ENCODE peak calls at places on chromosomes 2 and 18, in six cellular contexts. U is neural crest cell, T is fibroblast of lung, L is PC-9, C is K562, Z is RWPE2. D is an unnamed sample.

GRCh38 chr2:18749912-18750526 is 160.7 kb upstream of the NT5C1B start:
- DNase-seq in U (peak), Z (no peak), T (peak), C (peak), L (peak), D (no peak)

GRCh38 chr2:225429718-225430117 is 30.2 kb downstream of the NYAP2 start:
- DNase-seq in L (no peak), U (no peak), T (peak), C (peak), Z (no peak), D (no peak)

GRCh38 chr2:11409184-11409959 is 56.6 kb downstream of the E2F6 start:
- DNase-seq in L (no peak), Z (no peak), U (no peak), C (peak), T (no peak), D (no peak)

GRCh38 chr18:26655614-26656400 is 107.5 kb upstream of the KCTD1 start:
- DNase-seq in C (no peak), T (peak), U (peak), L (peak), Z (no peak), D (no peak)

GRCh38 chr2:172972005-172972619 is 103.5 kb upstream of the MAP3K20 start:
- DNase-seq in Z (no peak), T (peak), L (peak), C (peak), U (peak), D (no peak)

GRCh38 chr2:146214394-146214929 is 1630.4 kb upstream of the ACVR2A start:
- DNase-seq in L (no peak), U (no peak), T (no peak), Z (no peak), C (no peak), D (no peak)

GRCh38 chr2:150626934-150627336 is 139.5 kb upstream of the RND3 start:
- DNase-seq in U (no peak), L (no peak), Z (no peak), T (peak), C (no peak), D (no peak)

GRCh38 chr2:223619486-223620129 is 17.4 kb upstream of the SCG2 start:
- DNase-seq in Z (no peak), L (peak), T (no peak), U (no peak), C (no peak), D (no peak)

GRCh38 chr2:8543065-8543411 is 138.8 kb upstream of the ID2 start:
- DNase-seq in Z (peak), T (no peak), L (no peak), C (no peak), U (no peak), D (no peak)

GRCh38 chr18:53093650-53094049 is 753.7 kb downstream of the DCC start:
- DNase-seq in Z (no peak), C (no peak), T (no peak), L (no peak), U (no peak), D (no peak)

GRCh38 chr2:51065276-51065675 is 33.3 kb upstream of the NRXN1 start:
- DNase-seq in T (peak), L (no peak), U (no peak), C (no peak), Z (no peak), D (no peak)

GRCh38 chr2:136134126-136134525 is 16.2 kb upstream of the CXCR4 start:
- DNase-seq in U (no peak), Z (no peak), C (no peak), T (no peak), L (no peak), D (no peak)

GRCh38 chr2:1856922-1857321 is 112.6 kb upstream of the PXDN start:
- DNase-seq in Z (no peak), T (peak), U (no peak), C (peak), L (no peak), D (no peak)

GRCh38 chr2:39918886-39919285 is 139.8 kb upstream of the THUMPD2 start:
- DNase-seq in T (no peak), Z (no peak), U (no peak), L (no peak), C (no peak), D (no peak)

GRCh38 chr2:238667008-238667407 is 180.9 kb upstream of the TWIST2 start:
- DNase-seq in C (no peak), L (no peak), Z (no peak), U (no peak), T (no peak), D (no peak)

GRCh38 chr2:38560092-38560491 is 42.6 kb downstream of the HNRNPLL start:
- DNase-seq in Z (no peak), T (no peak), L (no peak), C (no peak), U (no peak), D (no peak)

GRCh38 chr2:128409326-128410034 is 90.8 kb upstream of the HS6ST1 start:
- DNase-seq in L (no peak), T (no peak), Z (no peak), U (no peak), C (no peak), D (peak)

GRCh38 chr2:133457862-133458261 is 110.4 kb downstream of the NCKAP5 start:
- DNase-seq in U (no peak), Z (no peak), L (no peak), C (no peak), T (no peak), D (no peak)

GRCh38 chr2:16773080-16773713 is 107.6 kb upstream of the CYRIA start:
- DNase-seq in Z (no peak), U (peak), C (peak), T (peak), L (peak), D (no peak)

GRCh38 chr2:57105694-57106093 is 921.9 kb downstream of the CCDC85A start:
- DNase-seq in Z (no peak), U (no peak), L (no peak), T (no peak), C (no peak), D (no peak)
- TF ChIP-seq CTCF in Z (no peak), U (no peak), L (no peak), T (no peak), C (no peak), D (no peak)

GRCh38 chr2:154402138-154402714 is 296.3 kb upstream of the KCNJ3 start:
- DNase-seq in T (peak), L (no peak), C (no peak), U (no peak), Z (no peak), D (no peak)
- TF ChIP-seq CTCF in T (no peak), L (peak), C (peak), U (peak), Z (peak), D (peak)

GRCh38 chr18:1357724-1358123 is 453.1 kb downstream of the ADCYAP1 start:
- DNase-seq in T (no peak), U (no peak), L (no peak), C (no peak), Z (no peak), D (no peak)

GRCh38 chr18:1361931-1362330 is 457.3 kb downstream of the ADCYAP1 start:
- DNase-seq in C (no peak), L (no peak), Z (no peak), T (no peak), U (no peak), D (no peak)
- TF ChIP-seq CTCF in C (no peak), L (no peak), Z (no peak), T (no peak), U (no peak), D (no peak)

DNA sequence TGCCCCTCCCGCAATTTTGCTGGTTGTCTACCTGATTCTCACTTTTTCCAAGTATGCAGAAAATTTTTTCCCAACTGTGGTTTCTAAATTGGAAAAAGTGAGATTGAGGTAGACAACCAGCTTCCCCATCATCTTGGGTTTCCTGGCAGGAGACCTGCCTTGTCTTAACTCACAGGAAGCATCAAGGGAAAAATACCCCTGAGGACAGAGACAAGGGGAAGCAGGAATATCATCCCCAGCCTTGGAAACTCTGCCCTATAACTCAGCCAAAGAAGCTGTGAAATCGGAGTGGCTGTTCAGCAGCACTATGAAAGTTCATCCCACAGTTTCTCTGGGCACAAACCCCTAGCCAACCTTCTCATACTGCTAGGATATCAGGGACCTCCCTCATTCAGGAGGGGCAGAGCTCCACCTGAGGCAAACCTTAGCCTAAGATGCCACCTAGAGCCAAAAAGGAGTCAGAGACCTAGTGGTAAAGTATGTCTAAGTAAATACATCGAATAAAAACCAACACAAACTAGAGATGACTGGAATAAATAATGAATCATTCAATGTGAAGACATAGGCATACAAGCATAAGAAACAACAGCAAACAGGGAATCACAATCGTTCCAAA is 68.2 kb downstream of the ZSWIM2 start:
- DNase-seq in U (no peak), T (peak), L (no peak), Z (no peak), C (peak), D (no peak)
- TF ChIP-seq CTCF in U (peak), T (no peak), L (peak), Z (peak), C (peak), D (peak)

GRCh38 chr2:74427551-74427950 is 6.0 kb downstream of the WDR54 start:
- DNase-seq in U (no peak), T (no peak), L (no peak), C (no peak), Z (no peak), D (no peak)
- TF ChIP-seq CTCF in U (no peak), T (no peak), L (no peak), C (no peak), Z (no peak), D (no peak)

DNA sequence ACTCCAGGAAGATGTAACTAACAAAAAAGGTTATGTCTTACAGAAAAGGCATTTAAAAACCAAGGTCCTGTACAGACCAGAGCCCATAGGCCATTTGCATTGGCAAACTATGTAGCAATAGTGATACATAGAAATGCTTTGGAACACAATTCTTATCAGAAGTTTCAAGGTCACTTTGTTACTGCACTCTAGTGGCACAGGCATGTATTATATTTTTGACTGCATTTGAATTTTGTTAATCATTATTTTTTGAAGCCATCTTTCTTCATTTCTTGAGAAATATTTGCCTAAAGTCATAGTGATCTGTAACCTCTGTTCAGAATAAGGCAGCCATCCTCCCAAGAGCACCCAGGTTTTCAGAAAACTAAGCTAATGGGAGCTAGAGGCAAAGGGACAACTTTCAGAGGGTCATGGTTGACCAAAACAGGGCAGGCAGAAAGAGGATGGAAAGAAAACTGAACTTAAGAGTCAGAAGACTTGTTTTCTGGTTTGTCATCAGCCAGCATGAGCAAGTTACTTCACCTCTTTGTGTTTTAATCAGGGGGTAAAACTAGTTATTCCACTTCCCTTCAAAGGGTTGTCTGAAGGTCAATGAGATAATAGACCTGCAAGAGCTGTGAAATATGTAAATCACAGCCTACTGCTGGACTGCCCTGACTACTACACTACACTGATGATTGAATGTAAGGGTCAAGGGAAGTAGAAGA is 41.5 kb downstream of the SLC38A11 start:
- DNase-seq in T (peak), C (no peak), L (peak), Z (no peak), U (no peak), D (no peak)
- TF ChIP-seq CTCF in T (peak), C (no peak), L (no peak), Z (peak), U (peak), D (peak)

GRCh38 chr18:55275042-55275897 is 312.7 kb downstream of the TCF4 start:
- DNase-seq in T (peak), U (no peak), Z (no peak), L (peak), C (no peak), D (no peak)
- TF ChIP-seq CTCF in T (no peak), U (no peak), Z (peak), L (peak), C (no peak), D (peak)

GRCh38 chr2:208253518-208254117 is 1.3 kb downstream of the IDH1 start:
- DNase-seq in U (no peak), C (no peak), Z (no peak), L (peak), T (peak), D (no peak)

GRCh38 chr2:208254871-208255556 is at the start of gene IDH1:
- DNase-seq in Z (peak), U (peak), T (peak), L (peak), C (peak), D (peak)

GRCh38 chr2:208256192-208256782 is 1.4 kb upstream of the IDH1 start:
- DNase-seq in Z (no peak), C (peak), U (no peak), T (no peak), L (no peak), D (no peak)

GRCh38 chr2:208254118-208254870 is 577 bp downstream of the IDH1 start:
- DNase-seq in C (peak), Z (peak), L (peak), U (peak), T (peak), D (peak)

DNA sequence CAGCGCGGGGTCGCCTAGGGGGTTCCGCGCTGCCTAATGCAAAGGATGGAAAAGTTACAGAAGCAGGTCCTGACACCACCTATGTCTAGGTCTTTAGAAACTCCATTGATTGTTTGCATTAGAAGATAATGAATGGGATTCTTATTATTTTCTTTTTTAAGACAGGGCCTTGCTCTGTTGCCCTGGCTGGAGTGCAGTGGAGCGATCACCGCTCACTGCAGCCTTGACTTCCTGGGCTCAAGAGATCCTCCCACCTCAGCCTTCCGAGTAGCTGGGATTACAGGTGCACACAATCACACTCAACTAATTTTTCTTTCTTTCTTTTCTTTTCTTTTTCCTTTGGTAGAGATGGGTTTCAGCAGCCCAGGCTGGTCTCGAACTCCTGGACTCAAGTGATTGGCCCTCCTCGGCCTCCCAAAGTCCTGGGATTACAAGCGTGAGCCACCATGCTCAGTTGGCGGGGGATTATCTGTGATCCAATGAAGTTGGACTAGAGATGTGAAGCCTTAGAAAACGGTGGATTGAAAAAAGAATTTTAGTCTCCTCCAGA is 761 bp upstream of the IDH1 start:
- DNase-seq in U (no peak), L (no peak), C (no peak), T (no peak), Z (no peak), D (no peak)
- TF ChIP-seq CTCF in U (peak), L (peak), C (no peak), T (no peak), Z (peak), D (no peak)

GRCh38 chr18:46445914-46446313 is 211.1 kb downstream of the LOXHD1 start:
- DNase-seq in C (no peak), L (no peak), Z (no peak), U (no peak), T (no peak), D (no peak)
- TF ChIP-seq CTCF in C (no peak), L (no peak), Z (no peak), U (no peak), T (no peak), D (peak)

GRCh38 chr18:33440011-33440383 is 524 bp downstream of the CCDC178 start:
- DNase-seq in T (peak), U (peak), L (no peak), Z (no peak), C (peak), D (no peak)
- TF ChIP-seq CTCF in T (peak), U (peak), L (no peak), Z (peak), C (peak), D (peak)

D was measured in chondrocyte.